ENCODE peak calls at places on chromosomes 16 and 17, in four cellular contexts. G, Y, W and L are unnamed samples.
A peak's percentile ranks its signal among the peaks of the same experiment; 100 is the strongest.

GRCh38 chr17:77420804-77421634 is 280.2 kb downstream of the SEC14L1 start:
- DNase-seq in G (peak; percentile 85), Y (no peak), W (peak; percentile 83), L (peak; percentile 38)

GRCh38 chr17:28878981-28879380 is 18.6 kb downstream of the FLOT2 start:
- DNase-seq in G (peak; percentile 55), Y (no peak), W (peak; percentile 52), L (peak; percentile 35)

GRCh38 chr16:82924075-82924854 is 297.5 kb downstream of the CDH13 start:
- DNase-seq in G (no peak), Y (no peak), W (no peak), L (no peak)

GRCh38 chr16:29256501-29256981 is 150.0 kb downstream of the NPIPB11 start:
- DNase-seq in G (no peak), Y (no peak), W (no peak), L (no peak)

GRCh38 chr16:53465606-53466290 is 31.5 kb downstream of the RBL2 start:
- DNase-seq in G (peak; percentile 79), Y (no peak), W (peak; percentile 84), L (peak; percentile 81)

GRCh38 chr16:76910931-76911330 is 280.1 kb upstream of the MON1B start:
- DNase-seq in G (peak; percentile 91), Y (no peak), W (peak; percentile 95), L (peak; percentile 93)

GRCh38 chr17:19614900-19615299 is 33.7 kb upstream of the ALDH3A2 start:
- DNase-seq in G (no peak), Y (no peak), W (no peak), L (no peak)

GRCh38 chr17:48728232-48729231 is at the start of gene HOXB13:
- DNase-seq in G (no peak), Y (no peak), W (peak; percentile 47), L (peak; percentile 27)

GRCh38 chr16:16144416-16144815 is 78.9 kb downstream of the ABCC6 start:
- DNase-seq in G (no peak), Y (no peak), W (no peak), L (no peak)

GRCh38 chr17:57940653-57941329 is 14.4 kb downstream of the CUEDC1 start:
- DNase-seq in G (no peak), Y (no peak), W (no peak), L (no peak)

GRCh38 chr17:81648707-81649085 is 7.6 kb downstream of the PDE6G start:
- DNase-seq in G (no peak), Y (no peak), W (no peak), L (no peak)

GRCh38 chr16:20898938-20899502 is 1.1 kb downstream of the DCUN1D3 start:
- DNase-seq in G (peak; percentile 67), Y (no peak), W (peak; percentile 78), L (peak; percentile 89)

GRCh38 chr16:84832488-84833141 is 12.8 kb downstream of the CRISPLD2 start:
- DNase-seq in G (peak; percentile 99), Y (peak; percentile 89), W (peak; percentile 99), L (peak; percentile 99)

GRCh38 chr16:32116080-32116479 is 137.0 kb upstream of the TP53TG3D start:
- DNase-seq in G (no peak), Y (no peak), W (peak; percentile 0), L (no peak)

GRCh38 chr16:65377131-65377649 is 255.3 kb upstream of the CDH11 start:
- DNase-seq in G (peak; percentile 22), Y (no peak), W (no peak), L (peak; percentile 15)

GRCh38 chr17:74865504-74866197 is 6.0 kb upstream of the GRIN2C start:
- DNase-seq in G (no peak), Y (no peak), W (no peak), L (no peak)

GRCh38 chr16:19963306-19963705 is 78.7 kb upstream of the GPRC5B start:
- DNase-seq in G (no peak), Y (peak; percentile 5), W (no peak), L (no peak)

GRCh38 chr17:73343168-73343634 is 31.4 kb upstream of the CDC42EP4 start:
- DNase-seq in G (peak; percentile 85), Y (peak; percentile 53), W (peak; percentile 93), L (peak; percentile 81)

GRCh38 chr17:41101586-41102259 is at the start of gene KRTAP4-16:
- DNase-seq in G (no peak), Y (no peak), W (no peak), L (no peak)

GRCh38 chr16:15898654-15899053 is 10.3 kb upstream of the CEP20 start:
- DNase-seq in G (no peak), Y (no peak), W (no peak), L (no peak)

GRCh38 chr16:8727084-8727590 is 52.7 kb downstream of the ABAT start:
- DNase-seq in G (no peak), Y (no peak), W (no peak), L (no peak)

GRCh38 chr17:37708008-37708615 is 36.7 kb downstream of the HNF1B start:
- DNase-seq in G (no peak), Y (no peak), W (no peak), L (no peak)

GRCh38 chr17:75468311-75468754 is 11.9 kb downstream of the TMEM94 start:
- DNase-seq in G (no peak), Y (no peak), W (no peak), L (no peak)

GRCh38 chr16:78695371-78695770 is 595.9 kb downstream of the WWOX start:
- DNase-seq in G (no peak), Y (no peak), W (no peak), L (no peak)

GRCh38 chr16:65118866-65119265 is 3.0 kb downstream of the CDH11 start:
- DNase-seq in G (peak; percentile 31), Y (no peak), W (no peak), L (no peak)

GRCh38 chr17:68594552-68594951 is 6.6 kb downstream of the FAM20A start:
- DNase-seq in G (no peak), Y (no peak), W (no peak), L (no peak)

GRCh38 chr17:80649200-80649644 is 104.6 kb downstream of the RPTOR start:
- DNase-seq in G (peak; percentile 15), Y (no peak), W (no peak), L (no peak)

GRCh38 chr17:50956750-50957523 is 90.8 kb upstream of the TOB1 start:
- DNase-seq in G (peak; percentile 67), Y (peak; percentile 71), W (peak; percentile 64), L (peak; percentile 63)

GRCh38 chr17:17722906-17723353 is 41.7 kb downstream of the RAI1 start:
- DNase-seq in G (no peak), Y (no peak), W (no peak), L (no peak)

DNA sequence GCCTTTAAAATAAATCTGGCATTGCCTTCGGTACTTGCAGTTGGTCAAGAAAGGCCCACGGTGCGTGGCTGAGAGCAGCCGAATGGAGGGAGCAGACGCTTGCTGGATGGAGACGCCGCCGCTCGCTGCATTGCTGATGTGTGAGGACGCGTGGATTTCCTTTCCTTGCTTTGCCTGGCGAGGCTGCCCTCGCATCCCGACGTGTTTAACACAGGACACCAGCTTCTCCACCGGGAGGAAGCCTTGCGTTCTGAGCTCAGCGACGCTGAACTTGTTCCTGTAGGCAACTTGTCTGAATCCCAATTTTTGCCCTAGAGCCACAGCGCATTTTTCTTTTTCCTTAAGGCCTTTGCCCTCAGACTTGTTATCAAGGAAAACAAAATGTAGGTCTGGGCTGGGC is 45.8 kb downstream of the COX4I1 start:
- DNase-seq in G (no peak), Y (no peak), W (no peak), L (no peak)
- H3K4me3 ChIP-seq in G (no peak overlapping the region), Y (no peak overlapping the region), W (no peak overlapping the region), L (no peak overlapping the region)

GRCh38 chr17:44005865-44006580 is 1.6 kb downstream of the NAGS start:
- DNase-seq in G (no peak), Y (no peak), W (peak; percentile 16), L (no peak)
- TF ChIP-seq CTCF in G (peak; percentile 10), Y (no peak), W (peak; percentile 15), L (no peak)

GRCh38 chr16:28187595-28188004 is 24.2 kb downstream of the XPO6 start:
- DNase-seq in G (no peak), Y (no peak), W (no peak), L (no peak)
- H3K4me3 ChIP-seq in G (no peak overlapping the region), Y (no peak overlapping the region), W (no peak overlapping the region), L (no peak overlapping the region)

GRCh38 chr16:11257131-11257938 is 1.3 kb upstream of the SOCS1 start:
- DNase-seq in G (peak; percentile 90), Y (peak; percentile 86), W (peak; percentile 87), L (peak; percentile 82)
- TF ChIP-seq CTCF in G (peak; percentile 90), Y (peak; percentile 81), W (peak; percentile 82), L (peak; percentile 85)